ENCODE peak calls at places on chromosome 5, in five cellular contexts. J is right lobe of liver, M is A549, Z is stomach, K is tibial nerve. X is an unnamed sample.

GRCh38 chr5:6377121-6377520 is 1.2 kb downstream of the MED10 start:
- DNase-seq in J (no peak), M (no peak), Z (no peak), K (no peak), X (peak)

GRCh38 chr5:145441228-145441627 is 393.9 kb downstream of the PRELID2 start:
- DNase-seq in J (no peak), M (no peak), Z (no peak), K (no peak), X (no peak)

GRCh38 chr5:59768204-59769040 is 125.1 kb downstream of the PDE4D start:
- DNase-seq in J (peak), M (no peak), Z (peak), K (peak), X (peak)

GRCh38 chr5:89200899-89201298 is 317.9 kb upstream of the MEF2C start:
- DNase-seq in J (no peak), M (no peak), Z (no peak), K (no peak), X (no peak)

GRCh38 chr5:137142371-137143243 is 356.5 kb downstream of the SPOCK1 start:
- DNase-seq in J (no peak), M (no peak), Z (no peak), K (peak), X (peak)

GRCh38 chr5:161546463-161547301 is at the start of gene GABRB2:
- DNase-seq in J (peak), M (no peak), Z (peak), K (peak), X (peak)

GRCh38 chr5:168965638-168966037 is 335.3 kb downstream of the SLIT3 start:
- DNase-seq in J (no peak), M (no peak), Z (no peak), K (no peak), X (no peak)

GRCh38 chr5:135567661-135568060 is 11.1 kb downstream of the CXCL14 start:
- DNase-seq in J (no peak), M (no peak), Z (no peak), K (no peak), X (no peak)

GRCh38 chr5:180086816-180087426 is 15.4 kb upstream of the RNF130 start:
- DNase-seq in J (no peak), M (no peak), Z (no peak), K (no peak), X (no peak)
- TF ChIP-seq POLR2A in J (no peak), M (no peak), Z (no peak), K (no peak), X (no peak)

GRCh38 chr5:1295650-1296037 is 776 bp upstream of the TERT start:
- DNase-seq in J (no peak), M (no peak), Z (no peak), K (no peak), X (no peak)
- H3K4me3 ChIP-seq in J (no peak), M (peak), Z (no peak), K (no peak), X (peak)

GRCh38 chr5:84382363-84383295 is 2.1 kb downstream of the EDIL3 start:
- DNase-seq in J (peak), M (no peak), Z (no peak), K (peak), X (peak)
- TF ChIP-seq POLR2A in J (no peak), M (no peak), Z (no peak), K (no peak), X (no peak)

GRCh38 chr5:173893192-173893561 is 5.0 kb downstream of the CPEB4 start:
- DNase-seq in J (no peak), M (no peak), Z (no peak), K (no peak), X (no peak)
- H3K4me3 ChIP-seq in J (peak), M (peak), Z (peak), K (no peak), X (no peak)

DNA sequence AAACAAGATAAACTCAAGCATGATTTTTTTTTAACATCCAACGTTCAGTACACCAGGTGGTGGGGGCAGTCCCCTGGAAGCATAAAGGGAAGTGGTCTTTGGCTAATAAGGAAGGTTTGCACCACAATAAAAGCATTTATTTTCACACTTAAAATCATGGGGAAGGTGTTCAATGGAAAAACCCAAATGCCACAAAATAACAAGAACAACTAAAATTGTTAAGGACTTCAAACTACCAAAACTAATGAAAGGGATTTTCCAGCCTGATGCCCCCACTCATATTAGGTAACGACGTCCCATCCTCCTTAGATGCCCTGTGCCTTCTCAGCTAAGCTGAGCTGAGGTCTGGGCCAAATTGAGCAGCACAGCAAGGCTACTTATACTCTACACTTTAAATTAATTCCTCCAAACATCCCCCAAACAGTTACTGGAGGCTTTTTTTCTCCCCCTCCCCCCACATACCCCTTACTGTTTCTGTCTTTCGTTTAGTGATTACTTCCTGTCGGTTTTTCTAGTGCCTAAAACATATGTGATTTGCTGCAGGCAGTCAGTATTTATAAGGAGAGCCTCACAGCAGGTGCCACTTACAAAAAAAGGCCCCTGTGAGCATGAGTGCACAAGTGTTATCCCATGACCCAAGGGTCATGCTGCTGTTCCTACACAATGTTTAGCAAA is 259.7 kb upstream of the ZNF608 start:
- DNase-seq in J (no peak), M (no peak), Z (no peak), K (no peak), X (no peak)
- TF ChIP-seq POLR2A in J (no peak), M (no peak), Z (no peak), K (no peak), X (no peak)

GRCh38 chr5:123088031-123088805 is 823 bp upstream of the PRDM6 start:
- DNase-seq in J (no peak), M (no peak), Z (no peak), K (no peak), X (no peak)
- H3K4me3 ChIP-seq in J (no peak), M (peak), Z (peak), K (peak), X (peak)

DNA sequence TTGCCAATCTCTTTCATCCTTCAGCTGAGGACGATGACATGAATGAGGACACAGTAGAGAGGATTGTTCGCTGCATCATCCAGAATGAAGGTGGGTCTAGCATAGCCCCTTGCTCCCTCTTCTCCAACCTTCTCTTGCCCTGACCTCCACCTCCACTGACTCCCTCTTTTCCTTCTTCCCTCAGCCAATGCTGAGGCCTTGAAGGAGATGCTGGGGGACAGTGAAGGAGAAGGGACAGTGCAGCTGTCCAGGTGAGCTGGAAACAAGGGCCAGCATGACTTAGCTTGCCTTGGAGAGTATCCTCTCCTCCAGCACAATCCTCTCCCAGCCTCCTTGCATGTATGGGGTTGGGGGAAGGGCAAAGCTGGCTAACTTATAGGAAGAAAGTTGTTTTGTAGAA is 2.0 kb downstream of the RELL2 start:
- DNase-seq in J (no peak), M (no peak), Z (no peak), K (no peak), X (no peak)
- TF ChIP-seq POLR2A in J (no peak), M (no peak), Z (no peak), K (no peak), X (no peak)

GRCh38 chr5:15502208-15502607 is 2.2 kb downstream of the FBXL7 start:
- DNase-seq in J (no peak), M (no peak), Z (no peak), K (no peak), X (no peak)
- H3K4me3 ChIP-seq in J (no peak), M (no peak), Z (peak), K (peak), X (peak)

GRCh38 chr5:102867999-102868662 is 113.0 kb downstream of the PAM start:
- DNase-seq in J (no peak), M (no peak), Z (no peak), K (no peak), X (no peak)

GRCh38 chr5:102865171-102865509 is 110.0 kb downstream of the PAM start:
- DNase-seq in J (no peak), M (no peak), Z (no peak), K (no peak), X (no peak)

GRCh38 chr5:102866315-102866693 is 111.2 kb downstream of the PAM start:
- DNase-seq in J (no peak), M (no peak), Z (no peak), K (no peak), X (no peak)

GRCh38 chr5:102863764-102864560 is 108.9 kb downstream of the PAM start:
- DNase-seq in J (no peak), M (no peak), Z (no peak), K (no peak), X (no peak)

DNA sequence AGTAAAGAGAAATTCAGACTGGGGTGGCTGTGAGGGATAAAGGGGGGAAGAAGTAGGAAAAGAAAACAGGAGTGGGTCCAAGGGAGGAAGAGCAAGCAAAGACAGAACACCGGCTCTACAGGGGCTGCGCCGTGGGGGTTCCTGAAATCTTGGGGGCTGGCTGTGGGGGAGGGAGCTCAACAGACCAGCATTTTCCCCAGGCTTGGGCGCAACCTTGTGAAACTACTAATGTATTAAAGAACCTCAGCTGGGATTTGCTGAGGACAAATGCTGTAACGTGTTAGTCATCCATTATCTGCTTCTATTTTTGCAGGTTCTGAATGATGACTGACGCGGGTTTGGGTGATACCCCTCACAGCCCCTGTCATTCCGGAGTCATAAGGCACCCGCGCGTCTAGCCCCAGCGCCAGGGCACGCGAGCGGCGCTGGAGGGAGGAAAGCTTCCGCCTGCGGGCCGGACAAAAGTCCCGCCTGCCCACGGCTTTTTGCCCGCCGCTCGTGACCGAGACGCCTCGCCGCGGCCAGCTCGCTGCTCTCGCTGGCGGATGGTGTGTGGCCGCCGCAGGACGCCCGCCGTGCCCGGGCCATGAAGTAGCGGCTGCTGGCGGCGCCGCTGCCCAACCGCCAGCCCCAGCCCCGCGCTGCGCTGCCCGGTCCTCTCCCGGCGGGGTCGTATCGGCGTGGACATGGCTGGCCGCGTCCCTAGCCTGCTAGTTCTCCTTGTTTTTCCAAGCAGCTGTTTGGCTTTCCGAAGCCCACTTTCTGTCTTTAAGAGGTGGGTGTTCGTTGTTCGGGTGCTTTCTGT is 110.6 kb downstream of the PAM start:
- DNase-seq in J (peak), M (peak), Z (peak), K (peak), X (peak)
- TF ChIP-seq POLR2A in J (no peak), M (no peak), Z (no peak), K (no peak), X (no peak)

X was measured in testis.